ENCODE peak calls at places on chromosomes 4 and X, in eight cellular contexts. Y, Z, R, D, W, B, A and T are unnamed samples.
A peak's percentile ranks its signal among the peaks of the same experiment; 100 is the strongest.

GRCh38 chrX:15301924-15302323 is 13.5 kb downstream of the ASB11 start:
- DNase-seq in Y (no peak), Z (peak; percentile 42), R (peak; percentile 27), D (peak; percentile 62), W (no peak), B (no peak), A (peak; percentile 50), T (peak; percentile 65)

GRCh38 chr4:161767116-161767515 is 396.7 kb downstream of the FSTL5 start:
- DNase-seq in Y (no peak), Z (peak; percentile 59), R (peak; percentile 87), D (no peak), W (no peak), B (no peak), A (peak; percentile 80), T (peak; percentile 12)

GRCh38 chr4:10887600-10887999 is 203.0 kb upstream of the CLNK start:
- DNase-seq in Y (no peak), Z (no peak), R (no peak), D (no peak), W (no peak), B (no peak), A (no peak), T (no peak)

GRCh38 chr4:70515342-70516245 is 2.8 kb upstream of the AMTN start:
- DNase-seq in Y (no peak), Z (no peak), R (peak; percentile 8), D (no peak), W (no peak), B (no peak), A (peak; percentile 59), T (peak; percentile 64)

GRCh38 chr4:879730-880079 is 52.4 kb downstream of the GAK start:
- DNase-seq in Y (no peak), Z (no peak), R (peak; percentile 18), D (no peak), W (no peak), B (no peak), A (no peak), T (no peak)

GRCh38 chr4:184812651-184813181 is 13.1 kb downstream of the ACSL1 start:
- DNase-seq in Y (no peak), Z (peak; percentile 58), R (peak; percentile 84), D (no peak), W (no peak), B (peak; percentile 68), A (peak; percentile 75), T (peak; percentile 76)

GRCh38 chrX:8726031-8726652 is 5.8 kb downstream of the ANOS1 start:
- DNase-seq in Y (no peak), Z (peak; percentile 71), R (peak; percentile 8), D (no peak), W (no peak), B (no peak), A (peak; percentile 43), T (no peak)

GRCh38 chr4:7795983-7796382 is 143.7 kb downstream of the AFAP1 start:
- DNase-seq in Y (no peak), Z (peak; percentile 36), R (no peak), D (peak; percentile 11), W (no peak), B (peak; percentile 47), A (no peak), T (no peak)

GRCh38 chr4:151744614-151745013 is 16.2 kb downstream of the GATB start:
- DNase-seq in Y (peak; percentile 7), Z (peak; percentile 91), R (peak; percentile 96), D (no peak), W (no peak), B (no peak), A (peak; percentile 59), T (peak; percentile 81)

GRCh38 chr4:158625544-158625943 is 46.1 kb downstream of the C4orf46 start:
- DNase-seq in Y (no peak), Z (no peak), R (no peak), D (no peak), W (no peak), B (no peak), A (no peak), T (no peak)

GRCh38 chr4:6194458-6195195 is 5.7 kb downstream of the JAKMIP1 start:
- DNase-seq in Y (no peak), Z (no peak), R (no peak), D (peak; percentile 25), W (no peak), B (no peak), A (no peak), T (no peak)

GRCh38 chr4:54073481-54073880 is 9.1 kb upstream of the CHIC2 start:
- DNase-seq in Y (no peak), Z (peak; percentile 72), R (peak; percentile 29), D (no peak), W (no peak), B (no peak), A (peak; percentile 64), T (peak; percentile 38)

GRCh38 chr4:161457906-161458305 is 705.9 kb downstream of the FSTL5 start:
- DNase-seq in Y (no peak), Z (no peak), R (no peak), D (no peak), W (no peak), B (no peak), A (no peak), T (no peak)

GRCh38 chr4:150573534-150573933 is 8.4 kb upstream of the MAB21L2 start:
- DNase-seq in Y (no peak), Z (peak; percentile 47), R (peak; percentile 55), D (no peak), W (no peak), B (no peak), A (no peak), T (peak; percentile 14)

GRCh38 chr4:150577786-150578185 is 4.2 kb upstream of the MAB21L2 start:
- DNase-seq in Y (no peak), Z (no peak), R (no peak), D (no peak), W (no peak), B (no peak), A (no peak), T (no peak)

GRCh38 chr4:150570862-150571261 is 11.1 kb upstream of the MAB21L2 start:
- DNase-seq in Y (no peak), Z (no peak), R (no peak), D (no peak), W (no peak), B (no peak), A (no peak), T (no peak)

GRCh38 chr4:150572704-150573504 is 9.0 kb upstream of the MAB21L2 start:
- DNase-seq in Y (no peak), Z (no peak), R (no peak), D (no peak), W (no peak), B (no peak), A (no peak), T (peak; percentile 22)

DNA sequence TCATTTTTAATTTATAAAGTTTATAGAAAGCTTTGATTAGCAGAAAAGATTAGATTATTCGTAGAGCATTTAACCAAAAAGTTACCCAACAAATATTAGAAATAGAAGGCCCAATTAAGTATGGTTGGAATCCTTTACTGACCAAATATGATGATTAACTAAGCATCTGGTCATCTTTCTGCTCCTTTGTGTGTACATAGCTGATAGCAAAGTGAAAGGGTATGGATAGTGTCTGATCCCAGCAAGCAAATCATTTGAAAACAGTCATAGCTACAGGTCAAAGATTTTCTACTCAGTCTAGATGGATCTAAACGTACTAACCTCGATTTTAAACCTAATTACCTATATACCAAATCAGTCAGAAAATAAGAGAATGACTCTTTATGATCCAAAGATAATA is 7.3 kb upstream of the MAB21L2 start:
- DNase-seq in Y (no peak), Z (peak; percentile 13), R (no peak), D (no peak), W (no peak), B (no peak), A (no peak), T (no peak)
- TF ChIP-seq CTCF in Y (no peak), Z (no peak), R (no peak), D (no peak), W (no peak), B (no peak), A (no peak), T (no peak)

DNA sequence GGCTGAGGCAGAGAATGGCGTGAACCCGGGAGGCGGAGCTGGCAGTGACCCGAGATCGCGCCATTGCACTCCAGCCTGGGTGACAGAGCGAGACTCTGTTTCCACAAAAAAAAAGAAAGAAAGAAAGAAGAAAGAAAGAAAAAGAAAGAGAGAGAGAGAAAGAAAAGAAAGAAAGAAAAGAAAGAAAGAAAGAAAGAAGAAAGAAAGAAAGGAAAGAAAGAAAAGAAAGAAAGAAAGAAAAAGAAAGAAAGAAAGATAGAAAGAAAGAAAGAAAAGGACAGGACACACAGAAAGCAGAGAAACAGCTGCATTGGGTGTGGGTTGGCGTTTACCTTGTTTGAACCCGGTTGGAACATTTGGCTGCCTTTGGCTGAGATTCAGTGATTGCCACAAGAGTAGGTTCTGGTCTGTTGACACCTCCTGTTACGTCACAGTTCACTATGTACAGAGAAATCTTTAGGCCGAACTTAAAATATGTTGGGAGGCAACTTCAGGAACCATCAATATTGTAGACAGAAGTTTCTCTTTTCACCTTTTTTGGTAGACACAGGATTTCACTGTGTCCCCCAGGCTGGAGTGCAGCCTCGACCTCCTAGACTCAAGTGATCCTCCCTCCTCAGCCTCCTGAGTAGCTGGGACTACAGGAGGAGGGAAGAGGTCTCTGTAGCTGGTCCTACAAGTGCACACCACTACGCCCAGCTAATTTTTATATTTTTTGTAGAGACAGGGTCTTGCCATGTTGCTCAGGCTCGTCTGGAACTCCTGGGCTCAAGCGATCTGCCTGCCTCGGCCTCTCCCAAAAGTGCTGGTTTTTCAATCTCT is 16.3 kb upstream of the PLCXD1 start:
- DNase-seq in Y (no peak), Z (peak; percentile 28), R (peak; percentile 68), D (no peak), W (no peak), B (no peak), A (peak; percentile 69), T (peak; percentile 86)
- TF ChIP-seq CTCF in Y (no peak), Z (no peak), R (no peak), D (no peak), W (no peak), B (no peak), A (no peak), T (no peak)

DNA sequence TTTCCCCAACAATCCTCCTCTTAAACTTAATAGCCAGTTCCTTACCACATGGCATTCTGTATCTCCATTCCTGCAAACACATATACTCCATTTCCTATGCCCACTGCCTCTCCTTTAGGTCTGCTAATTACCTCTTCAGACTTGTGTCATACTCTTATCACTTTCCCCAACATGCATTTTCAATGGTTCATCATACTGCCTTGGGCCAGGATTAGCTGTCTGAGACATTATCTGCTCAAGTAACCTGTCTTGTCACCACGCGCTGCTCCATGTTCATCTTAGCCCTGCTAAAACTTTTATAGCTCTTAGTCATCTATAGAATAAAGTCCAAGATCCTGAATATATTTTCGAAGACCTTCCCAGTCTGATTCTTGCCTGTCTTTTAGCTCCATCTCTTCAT is 224.1 kb upstream of the GK2 start:
- DNase-seq in Y (no peak), Z (no peak), R (no peak), D (no peak), W (no peak), B (no peak), A (no peak), T (no peak)
- TF ChIP-seq CTCF in Y (no peak), Z (no peak), R (no peak), D (no peak), W (no peak), B (no peak), A (no peak), T (no peak)

DNA sequence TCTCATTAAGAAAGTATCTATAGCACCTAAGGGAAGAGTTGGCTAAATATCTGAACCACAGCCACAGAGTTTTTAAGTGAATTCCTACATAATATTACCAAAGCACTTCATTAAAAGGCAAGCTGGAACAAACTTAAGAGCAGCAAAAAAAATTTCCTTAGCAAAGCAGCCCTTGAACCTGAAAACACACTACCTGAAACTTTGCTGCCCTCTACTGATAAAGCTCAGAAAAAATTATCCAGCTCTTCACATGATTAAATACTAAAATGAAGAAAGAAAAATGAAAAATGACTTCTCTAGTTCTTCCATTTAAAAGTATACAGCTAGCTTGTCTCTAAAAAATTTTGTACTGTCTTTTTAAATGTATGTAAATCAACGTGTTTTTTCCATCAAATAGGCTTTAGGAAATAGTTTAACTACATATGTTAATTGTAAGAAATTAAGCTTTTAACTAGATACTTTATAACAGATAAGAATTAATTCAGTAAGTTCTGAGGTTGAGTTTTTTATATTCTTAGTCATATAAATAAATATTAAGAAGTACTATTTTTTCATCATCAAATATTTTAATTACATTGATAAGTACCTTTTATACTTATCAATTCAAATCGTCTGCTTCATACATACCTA is 156.1 kb downstream of the STPG2 start:
- DNase-seq in Y (no peak), Z (no peak), R (peak; percentile 64), D (no peak), W (no peak), B (no peak), A (peak; percentile 49), T (peak; percentile 13)
- TF ChIP-seq CTCF in Y (no peak), Z (peak; percentile 24), R (peak; percentile 58), D (no peak), W (peak; percentile 61), B (peak; percentile 12), A (peak; percentile 47), T (peak; percentile 35)